ENCODE peak calls at places on chromosomes 6 and 20, in nine cellular contexts. Q is gastrocnemius medialis, N is IMR-90, V is stomach, P is ovary, B is transverse colon, R is A549, W is heart left ventricle, Y is esophagus squamous epithelium. X is an unnamed sample.
A peak's percentile ranks its signal among the peaks of the same experiment; 100 is the strongest.

GRCh38 chr6:113824411-113824810 is 32.7 kb upstream of the MARCKS start:
- DNase-seq in Q (no peak), R (no peak), W (no peak), Y (no peak), N (peak; percentile 57), V (no peak), P (no peak), B (no peak), X (peak; percentile 23)

GRCh38 chr20:21944227-21944626 is 238.8 kb downstream of the PAX1 start:
- DNase-seq in Y (no peak), Q (no peak), P (no peak), W (no peak), V (no peak), B (no peak), N (no peak), R (no peak), X (no peak)

GRCh38 chr6:42401605-42401935 is 50.2 kb downstream of the TRERF1 start:
- DNase-seq in Y (no peak), R (no peak), V (no peak), Q (no peak), P (no peak), W (no peak), B (peak; percentile 42), N (no peak), X (no peak)

GRCh38 chr6:148700713-148701392 is 46.0 kb upstream of the UST start:
- DNase-seq in R (no peak), B (peak; percentile 11), N (peak; percentile 49), W (no peak), P (peak; percentile 17), V (no peak), Q (no peak), Y (no peak), X (no peak)

GRCh38 chr6:111950661-111951426 is 77.6 kb upstream of the FYN start:
- DNase-seq in B (no peak), Y (no peak), W (peak; percentile 66), P (no peak), Q (no peak), R (no peak), N (peak; percentile 37), V (no peak), X (no peak)

GRCh38 chr6:53290547-53291510 is 57.9 kb downstream of the ELOVL5 start:
- DNase-seq in Y (no peak), V (no peak), R (no peak), B (no peak), Q (no peak), P (no peak), W (no peak), N (no peak), X (no peak)

GRCh38 chr6:45645302-45645701 is 267.6 kb upstream of the SUPT3H start:
- DNase-seq in Y (no peak), Q (no peak), V (no peak), W (no peak), R (no peak), B (no peak), N (no peak), P (no peak), X (no peak)

GRCh38 chr6:18352842-18353241 is 34.3 kb upstream of the RNF144B start:
- DNase-seq in Q (no peak), P (no peak), V (no peak), B (no peak), W (no peak), Y (no peak), N (no peak), R (no peak), X (peak; percentile 71)

GRCh38 chr20:63497138-63497945 is 1.5 kb downstream of the EEF1A2 start:
- DNase-seq in Q (peak; percentile 64), V (no peak), N (no peak), P (no peak), R (no peak), W (peak; percentile 46), B (no peak), Y (no peak), X (no peak)

GRCh38 chr20:63483834-63484233 is 11.4 kb upstream of the KCNQ2 start:
- DNase-seq in W (no peak), P (no peak), N (no peak), R (no peak), B (no peak), Q (no peak), V (no peak), Y (no peak), X (no peak)

GRCh38 chr20:34915131-34915530 is 38.7 kb downstream of the ACSS2 start:
- DNase-seq in Y (no peak), N (no peak), Q (no peak), V (no peak), B (no peak), W (no peak), P (no peak), R (no peak), X (no peak)

GRCh38 chr6:41739041-41739440 is 3.6 kb upstream of the TFEB start:
- DNase-seq in N (no peak), B (no peak), P (no peak), R (no peak), W (peak; percentile 28), Q (no peak), Y (no peak), V (peak; percentile 43), X (no peak)

GRCh38 chr6:158142789-158143188 is 25.3 kb downstream of the SERAC1 start:
- DNase-seq in V (peak; percentile 59), N (peak; percentile 88), B (no peak), R (no peak), Y (no peak), Q (no peak), W (no peak), P (no peak), X (peak; percentile 32)

GRCh38 chr6:158145940-158146339 is 22.1 kb downstream of the SERAC1 start:
- DNase-seq in R (no peak), P (no peak), V (no peak), B (no peak), Y (no peak), N (peak; percentile 44), Q (no peak), W (no peak), X (no peak)

GRCh38 chr6:158149641-158150040 is 18.4 kb downstream of the SERAC1 start:
- DNase-seq in N (peak; percentile 91), R (no peak), W (no peak), B (no peak), Y (no peak), V (no peak), P (no peak), Q (no peak), X (no peak)

DNA sequence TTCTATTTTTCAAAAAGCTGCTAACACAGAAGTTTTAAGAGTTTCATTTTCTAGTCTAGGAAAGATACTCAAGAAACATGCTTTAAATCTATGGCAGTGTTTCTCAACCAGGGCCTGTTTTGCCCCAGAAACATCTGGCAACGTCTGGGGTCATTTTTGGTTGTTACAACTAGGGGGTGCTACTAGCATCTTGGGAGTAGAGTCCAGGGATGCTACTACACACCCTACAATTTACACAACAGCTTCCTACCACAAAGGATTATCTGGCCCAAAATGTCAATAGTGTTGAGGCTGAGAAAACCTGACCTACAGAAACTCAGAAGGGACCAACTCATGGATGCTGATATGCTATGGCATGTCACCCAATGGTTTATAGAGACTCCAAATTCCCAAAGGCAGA is 24.4 kb downstream of the SERAC1 start:
- DNase-seq in B (no peak), R (no peak), Y (no peak), Q (no peak), W (no peak), V (no peak), N (peak; percentile 7), P (no peak), X (no peak)
- TF ChIP-seq CTCF in B (no peak), R (peak; percentile 5), Y (no peak), Q (no peak), W (no peak), V (no peak), N (peak; percentile 27), P (no peak), X (no peak)

DNA sequence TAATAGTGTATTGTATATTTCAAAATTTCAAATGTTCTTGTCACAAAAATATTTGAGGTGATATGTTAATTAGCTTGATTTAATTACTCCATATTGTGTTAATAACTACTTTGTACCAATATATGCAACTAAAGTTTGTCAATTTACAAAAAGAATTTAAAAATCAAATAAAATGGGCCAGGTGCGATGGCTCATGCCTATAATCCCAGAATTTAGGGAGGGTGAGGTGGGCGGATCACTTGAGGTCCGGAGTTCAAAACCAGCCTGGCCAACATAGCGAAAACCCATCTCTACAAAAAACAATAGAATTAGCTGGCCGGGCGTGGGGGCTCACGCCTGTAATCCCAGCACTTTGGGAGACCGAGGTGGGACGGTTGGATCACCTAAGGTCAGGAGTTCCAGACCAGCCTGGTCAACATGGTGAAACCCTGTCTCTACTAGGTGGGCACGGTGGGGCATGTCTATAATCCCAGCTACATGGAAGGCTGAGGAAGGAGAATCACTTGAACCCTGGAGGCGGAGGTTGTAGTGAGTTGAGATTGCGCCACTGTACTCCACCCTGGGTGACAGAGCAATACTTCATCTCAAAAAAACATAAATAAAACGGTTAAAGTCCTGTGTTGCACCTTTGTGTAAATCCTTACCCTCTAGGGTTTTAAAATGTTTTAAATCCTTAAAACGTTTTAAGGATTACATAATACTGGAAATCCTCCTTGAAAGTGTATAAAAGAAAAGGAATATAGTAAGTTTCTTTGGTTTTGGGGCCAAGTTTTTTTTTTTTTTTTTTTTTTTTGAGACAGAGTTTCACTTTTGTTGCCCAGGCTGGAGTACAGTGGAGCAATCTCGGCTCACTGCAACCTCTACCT is 4.0 kb downstream of the HSPA1B start:
- DNase-seq in B (no peak), W (no peak), V (no peak), Y (no peak), N (no peak), P (no peak), Q (no peak), R (no peak), X (no peak)
- H3K4me3 ChIP-seq in B (no peak overlapping the region), W (peak overlapping the region; percentile 69), V (peak overlapping the region; percentile 65), Y (peak overlapping the region; percentile 80), N (no peak overlapping the region), P (no peak overlapping the region), Q (no peak overlapping the region), R (peak overlapping the region; percentile 53), X (no peak overlapping the region)

DNA sequence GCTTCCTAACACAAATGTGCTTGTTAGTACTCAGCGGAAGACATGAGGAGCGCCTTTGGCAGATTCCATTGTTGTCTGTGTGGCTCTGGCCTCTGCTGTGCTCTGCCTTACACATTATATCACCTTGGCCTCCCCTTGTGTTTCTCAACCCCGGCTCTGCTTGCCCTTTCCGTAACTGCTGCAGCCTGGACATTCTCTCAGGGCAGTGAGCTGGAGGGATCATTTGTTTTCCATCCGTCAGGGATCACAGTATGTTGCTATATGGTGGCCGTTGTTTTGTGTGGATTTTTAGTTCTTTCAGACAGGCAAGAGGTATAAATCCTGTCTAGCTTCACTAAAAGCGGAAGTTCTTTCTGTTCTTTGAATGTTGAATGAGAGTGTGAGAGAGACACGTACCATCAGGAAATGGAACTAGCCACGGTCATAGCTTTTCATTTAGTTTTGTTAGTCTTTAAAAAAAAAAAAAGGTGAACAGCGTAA is 175.1 kb downstream of the JARID2 start:
- DNase-seq in W (no peak), N (no peak), Q (peak; percentile 54), B (no peak), V (no peak), Y (no peak), R (no peak), P (no peak), X (no peak)
- TF ChIP-seq POLR2A in W (no peak), N (no peak), Q (no peak), B (no peak), V (no peak), Y (no peak), R (no peak), P (no peak), X (no peak)

DNA sequence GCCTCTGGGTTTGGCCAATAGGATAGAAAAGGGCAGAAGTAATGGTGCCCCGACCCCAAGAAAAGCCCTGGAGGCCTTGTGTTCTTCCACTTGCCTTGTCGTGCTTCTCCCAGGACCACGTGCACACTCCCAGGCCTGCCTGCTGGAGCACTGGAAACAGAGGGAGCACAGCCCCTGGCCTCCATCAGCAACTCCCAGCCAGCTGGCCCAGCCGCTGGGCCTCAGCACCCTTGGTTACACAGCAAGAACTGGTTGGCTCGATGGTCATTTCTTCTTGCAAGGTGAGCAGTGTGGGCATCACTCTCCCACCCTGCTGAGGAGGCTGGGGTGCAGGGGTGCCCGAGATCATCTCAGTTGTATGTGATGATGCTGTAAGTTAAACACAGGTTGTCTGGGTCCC is 69.2 kb upstream of the CST7 start:
- DNase-seq in R (no peak), B (no peak), Q (no peak), N (no peak), P (no peak), Y (no peak), V (no peak), W (no peak), X (peak; percentile 53)
- TF ChIP-seq CTCF in R (no peak), B (no peak), Q (no peak), N (no peak), P (no peak), Y (no peak), V (no peak), W (no peak), X (no peak)